ENCODE peak calls at places on chromosomes 13 and 19, in seven cellular contexts. I, A, O, P, R, E and Z are unnamed samples.

GRCh38 chr13:21568854-21569253 is 35.1 kb downstream of the MICU2 start:
- DNase-seq in I (no peak), A (no peak), O (no peak), P (no peak), R (no peak), E (no peak), Z (no peak)

GRCh38 chr19:7327802-7328201 is 20.9 kb upstream of the ARHGEF18 start:
- DNase-seq in I (no peak), A (no peak), O (no peak), P (no peak), R (no peak), E (no peak), Z (no peak)

GRCh38 chr13:33799950-33800592 is 17.9 kb upstream of the RFC3 start:
- DNase-seq in I (peak), A (no peak), O (peak), P (no peak), R (peak), E (no peak), Z (peak)

GRCh38 chr19:14782978-14783545 is 4.7 kb upstream of the ADGRE2 start:
- DNase-seq in I (no peak), A (no peak), O (no peak), P (no peak), R (no peak), E (no peak), Z (no peak)

GRCh38 chr13:109274188-109274821 is 512.1 kb downstream of the IRS2 start:
- DNase-seq in I (no peak), A (no peak), O (no peak), P (peak), R (no peak), E (no peak), Z (no peak)

GRCh38 chr13:77460195-77460594 is 75.3 kb upstream of the SCEL start:
- DNase-seq in I (no peak), A (peak), O (no peak), P (no peak), R (no peak), E (no peak), Z (no peak)

GRCh38 chr13:77510156-77510555 is 25.4 kb upstream of the SCEL start:
- DNase-seq in I (no peak), A (no peak), O (no peak), P (no peak), R (no peak), E (no peak), Z (no peak)

GRCh38 chr13:41751277-41751676 is 209.6 kb downstream of the VWA8 start:
- DNase-seq in I (no peak), A (no peak), O (no peak), P (no peak), R (no peak), E (peak), Z (no peak)

GRCh38 chr13:86318424-86318823 is 519.2 kb upstream of the SLITRK6 start:
- DNase-seq in I (no peak), A (no peak), O (no peak), P (no peak), R (no peak), E (no peak), Z (no peak)

GRCh38 chr19:13195678-13196077 is 45.5 kb downstream of the IER2 start:
- DNase-seq in I (no peak), A (no peak), O (no peak), P (peak), R (peak), E (peak), Z (peak)

GRCh38 chr19:43354305-43354627 is 780 bp downstream of the CD177 start:
- DNase-seq in I (no peak), A (no peak), O (peak), P (peak), R (no peak), E (no peak), Z (no peak)

GRCh38 chr13:19345158-19345557 is 163.5 kb upstream of the TUBA3C start:
- DNase-seq in I (no peak), A (no peak), O (no peak), P (no peak), R (no peak), E (no peak), Z (no peak)

GRCh38 chr19:5580116-5580515 is 12.4 kb upstream of the TINCR start:
- DNase-seq in I (no peak), A (no peak), O (no peak), P (no peak), R (no peak), E (no peak), Z (no peak)

GRCh38 chr19:44723299-44723951 is 24.5 kb downstream of the CEACAM16 start:
- DNase-seq in I (no peak), A (no peak), O (no peak), P (no peak), R (no peak), E (no peak), Z (no peak)

GRCh38 chr19:21432590-21432989 is 35.7 kb downstream of the ZNF493 start:
- DNase-seq in I (no peak), A (no peak), O (no peak), P (no peak), R (no peak), E (no peak), Z (peak)

GRCh38 chr19:14943601-14944000 is 2.3 kb downstream of the OR7C2 start:
- DNase-seq in I (no peak), A (peak), O (no peak), P (no peak), R (no peak), E (no peak), Z (no peak)

GRCh38 chr13:38933786-38934185 is 56.8 kb downstream of the STOML3 start:
- DNase-seq in I (no peak), A (no peak), O (no peak), P (no peak), R (no peak), E (no peak), Z (no peak)

GRCh38 chr13:40943073-40943472 is 76.0 kb downstream of the ELF1 start:
- DNase-seq in I (no peak), A (no peak), O (no peak), P (no peak), R (no peak), E (no peak), Z (no peak)

GRCh38 chr19:32677657-32678056 is 2.0 kb downstream of the RGS9BP start:
- DNase-seq in I (no peak), A (no peak), O (no peak), P (no peak), R (no peak), E (no peak), Z (no peak)

GRCh38 chr13:52749446-52749845 is 9.8 kb upstream of the CNMD start:
- DNase-seq in I (no peak), A (no peak), O (peak), P (no peak), R (no peak), E (no peak), Z (no peak)

GRCh38 chr19:48841047-48841446 is 4.8 kb upstream of the HSD17B14 start:
- DNase-seq in I (no peak), A (no peak), O (no peak), P (no peak), R (no peak), E (no peak), Z (no peak)

GRCh38 chr13:94063096-94063495 is 416.4 kb downstream of the DCT start:
- DNase-seq in I (no peak), A (no peak), O (no peak), P (no peak), R (no peak), E (no peak), Z (no peak)

GRCh38 chr19:5025027-5025426 is 56.1 kb downstream of the KDM4B start:
- DNase-seq in I (no peak), A (no peak), O (no peak), P (no peak), R (no peak), E (no peak), Z (no peak)

GRCh38 chr13:73189766-73190165 is 131.0 kb downstream of the KLF5 start:
- DNase-seq in I (no peak), A (no peak), O (no peak), P (no peak), R (no peak), E (no peak), Z (no peak)

GRCh38 chr19:17766543-17767131 is 15.4 kb downstream of the FCHO1 start:
- DNase-seq in I (peak), A (no peak), O (no peak), P (peak), R (peak), E (no peak), Z (peak)

GRCh38 chr13:44989941-44990340 is 603 bp downstream of the GPALPP1 start:
- DNase-seq in I (no peak), A (no peak), O (peak), P (no peak), R (no peak), E (no peak), Z (no peak)

GRCh38 chr13:85223883-85224656 is 575.1 kb downstream of the SLITRK6 start:
- DNase-seq in I (no peak), A (no peak), O (no peak), P (no peak), R (no peak), E (no peak), Z (peak)

GRCh38 chr19:45027371-45027770 is 11.5 kb upstream of the CLASRP start:
- DNase-seq in I (no peak), A (no peak), O (no peak), P (no peak), R (no peak), E (no peak), Z (no peak)

GRCh38 chr19:7987084-7987768 is 18.2 kb downstream of the ELAVL1 start:
- DNase-seq in I (no peak), A (no peak), O (no peak), P (no peak), R (no peak), E (no peak), Z (no peak)

GRCh38 chr13:76425930-76426329 is 460.3 kb downstream of the KCTD12 start:
- DNase-seq in I (no peak), A (no peak), O (no peak), P (no peak), R (no peak), E (no peak), Z (no peak)

GRCh38 chr13:27130223-27131015 is 41.2 kb downstream of the USP12 start:
- DNase-seq in I (no peak), A (no peak), O (no peak), P (no peak), R (no peak), E (no peak), Z (no peak)

GRCh38 chr19:15631817-15632216 is 8.9 kb upstream of the CYP4F3 start:
- DNase-seq in I (no peak), A (peak), O (peak), P (no peak), R (peak), E (peak), Z (no peak)

GRCh38 chr13:79317856-79318255 is 88.2 kb downstream of the RBM26 start:
- DNase-seq in I (no peak), A (no peak), O (peak), P (no peak), R (no peak), E (no peak), Z (no peak)

GRCh38 chr13:33466262-33466661 is 180.7 kb upstream of the STARD13 start:
- DNase-seq in I (no peak), A (no peak), O (no peak), P (no peak), R (no peak), E (no peak), Z (no peak)

GRCh38 chr13:114068723-114069322 is 63.6 kb downstream of the RASA3 start:
- DNase-seq in I (no peak), A (no peak), O (no peak), P (no peak), R (no peak), E (no peak), Z (no peak)

GRCh38 chr13:107516517-107516916 is 698.8 kb downstream of the LIG4 start:
- DNase-seq in I (no peak), A (no peak), O (no peak), P (no peak), R (no peak), E (no peak), Z (no peak)

GRCh38 chr13:76790519-76791289 is 95.5 kb downstream of the KCTD12 start:
- DNase-seq in I (no peak), A (no peak), O (no peak), P (no peak), R (no peak), E (no peak), Z (no peak)

GRCh38 chr19:5997371-5997770 is 19.4 kb upstream of the RANBP3 start:
- DNase-seq in I (no peak), A (no peak), O (no peak), P (no peak), R (no peak), E (no peak), Z (no peak)

GRCh38 chr13:29471551-29471950 is 123.9 kb downstream of the SLC7A1 start:
- DNase-seq in I (no peak), A (no peak), O (no peak), P (no peak), R (no peak), E (no peak), Z (no peak)

GRCh38 chr13:112762690-112763080 is 72.8 kb downstream of the ATP11A start:
- DNase-seq in I (no peak), A (no peak), O (no peak), P (no peak), R (no peak), E (no peak), Z (no peak)

GRCh38 chr13:112764028-112764427 is 74.2 kb downstream of the ATP11A start:
- DNase-seq in I (no peak), A (no peak), O (no peak), P (no peak), R (no peak), E (no peak), Z (no peak)

GRCh38 chr13:112760931-112761330 is 71.1 kb downstream of the ATP11A start:
- DNase-seq in I (no peak), A (no peak), O (no peak), P (no peak), R (no peak), E (no peak), Z (no peak)

GRCh38 chr13:112760440-112760839 is 70.6 kb downstream of the ATP11A start:
- DNase-seq in I (no peak), A (no peak), O (no peak), P (no peak), R (no peak), E (no peak), Z (peak)

DNA sequence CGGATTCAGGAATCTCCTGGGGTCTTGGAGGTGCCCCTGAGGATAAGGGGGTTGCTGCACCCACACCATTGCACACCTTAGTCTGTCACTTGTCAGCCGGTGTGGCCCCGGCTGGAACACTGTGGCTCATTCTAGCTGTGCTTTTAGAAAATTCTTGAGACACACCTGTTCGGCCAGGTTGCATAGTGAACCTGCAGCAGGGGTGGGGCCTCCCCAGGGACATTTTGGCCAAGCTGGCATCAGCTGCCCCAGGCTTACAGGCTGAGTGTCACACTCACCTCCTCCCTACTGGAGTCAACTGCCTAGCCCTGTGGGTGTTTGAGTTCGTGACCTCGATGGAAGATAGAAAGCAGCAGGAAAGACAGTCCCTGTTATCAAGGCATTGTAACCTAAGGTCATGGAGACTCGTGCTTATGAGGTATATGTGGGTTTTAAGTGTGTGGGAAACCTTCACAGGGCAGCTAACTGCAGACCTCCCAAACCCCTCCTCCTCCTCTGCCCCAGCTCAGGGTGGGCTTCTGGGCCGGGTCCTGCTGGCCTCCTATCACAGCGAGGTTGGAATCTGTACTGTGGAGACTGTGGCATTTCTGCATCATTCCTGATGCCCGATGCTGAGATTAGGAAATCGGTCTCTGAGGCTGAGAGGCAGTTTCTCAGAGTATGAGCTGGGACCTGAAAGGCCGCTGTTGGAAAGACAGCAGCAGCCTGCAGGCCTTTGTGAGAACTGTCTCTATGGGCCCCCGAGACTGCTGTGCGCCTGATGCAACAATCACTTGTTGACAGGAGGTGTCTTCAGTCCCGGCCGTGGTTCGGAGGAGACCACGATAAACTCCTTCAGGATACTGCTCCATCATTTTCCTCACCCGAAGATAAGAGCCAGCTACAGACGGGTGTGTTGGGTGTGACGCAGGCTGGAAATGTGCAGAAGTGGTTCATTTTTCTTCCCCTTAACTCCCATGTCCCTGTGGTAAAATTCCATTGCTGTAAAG is 72.2 kb downstream of the ATP11A start:
- DNase-seq in I (no peak), A (no peak), O (no peak), P (no peak), R (no peak), E (no peak), Z (no peak)
- TF ChIP-seq JUND in I (no peak), A (no peak), O (no peak), P (no peak), R (no peak), E (no peak), Z (no peak)

GRCh38 chr13:101942535-101943157 is 459.2 kb downstream of the FGF14 start:
- DNase-seq in I (no peak), A (no peak), O (peak), P (no peak), R (no peak), E (no peak), Z (no peak)

GRCh38 chr13:101942038-101942437 is 459.8 kb downstream of the FGF14 start:
- DNase-seq in I (no peak), A (no peak), O (peak), P (no peak), R (peak), E (no peak), Z (peak)

GRCh38 chr13:101939370-101939769 is 462.5 kb downstream of the FGF14 start:
- DNase-seq in I (no peak), A (no peak), O (no peak), P (no peak), R (no peak), E (no peak), Z (no peak)

GRCh38 chr13:101945435-101945834 is 456.4 kb downstream of the FGF14 start:
- DNase-seq in I (no peak), A (no peak), O (no peak), P (no peak), R (no peak), E (no peak), Z (no peak)

GRCh38 chr13:101941095-101941777 is 460.6 kb downstream of the FGF14 start:
- DNase-seq in I (no peak), A (no peak), O (peak), P (no peak), R (no peak), E (no peak), Z (peak)
- TF ChIP-seq JUND in I (no peak), A (no peak), O (no peak), P (no peak), R (no peak), E (no peak), Z (no peak)

GRCh38 chr13:57630661-57631606 is 610 bp upstream of the PCDH17 start:
- DNase-seq in I (no peak), A (no peak), O (peak), P (no peak), R (no peak), E (no peak), Z (peak)

GRCh38 chr13:57629821-57630235 is 1.7 kb upstream of the PCDH17 start:
- DNase-seq in I (no peak), A (no peak), O (peak), P (peak), R (no peak), E (peak), Z (no peak)

GRCh38 chr13:57629391-57629804 is 2.1 kb upstream of the PCDH17 start:
- DNase-seq in I (no peak), A (no peak), O (peak), P (no peak), R (no peak), E (no peak), Z (no peak)

GRCh38 chr13:57624565-57625435 is 6.7 kb upstream of the PCDH17 start:
- DNase-seq in I (no peak), A (no peak), O (peak), P (no peak), R (peak), E (peak), Z (peak)

GRCh38 chr13:57627663-57628062 is 3.9 kb upstream of the PCDH17 start:
- DNase-seq in I (no peak), A (no peak), O (peak), P (no peak), R (no peak), E (peak), Z (peak)
- TF ChIP-seq JUND in I (no peak), A (no peak), O (no peak), P (no peak), R (no peak), E (no peak), Z (no peak)

DNA sequence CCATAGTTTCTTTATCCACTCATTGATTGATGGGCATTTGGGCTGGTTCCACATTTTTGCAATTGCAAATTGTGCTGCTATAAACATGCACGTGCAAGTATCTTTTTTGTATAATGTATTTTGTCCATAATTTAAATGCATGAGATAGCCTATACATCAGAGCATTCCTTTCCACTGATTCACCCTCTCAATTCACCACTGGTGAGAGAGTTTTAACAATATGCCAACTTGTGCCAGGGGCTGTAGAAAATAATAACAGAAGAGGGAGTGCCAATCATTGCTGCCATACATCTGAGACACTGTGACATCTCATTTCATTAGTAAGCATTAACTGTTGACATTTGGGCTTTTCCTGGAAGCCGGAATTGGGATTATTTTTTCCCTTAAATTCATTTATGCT is 125.1 kb downstream of the RAP2A start:
- DNase-seq in I (no peak), A (no peak), O (no peak), P (no peak), R (no peak), E (no peak), Z (no peak)
- TF ChIP-seq JUND in I (no peak), A (no peak), O (no peak), P (no peak), R (no peak), E (no peak), Z (no peak)

DNA sequence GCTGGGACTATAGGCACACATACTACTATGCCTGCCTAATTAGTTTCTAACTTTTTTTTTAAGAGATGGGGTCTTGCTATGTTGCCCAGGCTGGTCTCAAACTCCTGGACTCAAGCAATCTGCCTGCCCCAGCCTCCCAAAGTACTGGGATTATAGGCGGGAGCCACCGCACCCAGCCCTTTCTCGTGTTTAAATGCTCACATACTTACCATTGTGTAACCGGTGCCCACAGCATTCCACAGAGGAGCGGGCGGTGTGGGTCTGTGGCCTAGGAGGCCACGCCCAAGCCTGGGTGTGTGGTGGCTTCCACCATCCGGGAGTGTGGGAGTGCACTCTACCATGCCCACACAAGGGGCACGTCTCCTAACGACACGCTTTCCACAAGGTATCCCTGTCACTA is 7.7 kb downstream of the LMNB2 start:
- DNase-seq in I (no peak), A (no peak), O (no peak), P (no peak), R (no peak), E (no peak), Z (no peak)
- TF ChIP-seq JUND in I (no peak), A (no peak), O (no peak), P (no peak), R (no peak), E (no peak), Z (no peak)